ENCODE peak calls at places on chromosomes 12 and 14, in ten cellular contexts. K is uterus; C is activated CD4-positive, alpha-beta T cell treated with anti-CD3 and anti-CD28 coated beads, Interleukin-2, amount 50 U/mL, for 1 hour; A is T1000; S is CD8-positive, alpha-beta T cell; M is activated T-helper 1 cell treated with anti-CD3 and anti-CD28 coated beads, Interleukin-12 subunit alpha, Interleukin-12 subunit beta, Interleukin-2, Interleukin-4 antibody, amounts not matched to agents 30 ng/mL and 10 ng/mL and 1 ng/mL, durations not matched to agents 14 hours and 24 hours and 36 hours; V is hypothalamus; N is cerebellar nuclear complex; Z is anterior cingulate cortex; P is LHCN-M2. E is an unnamed sample.

GRCh38 chr12:34400423-34400881 is 378.2 kb downstream of the ALG10 start:
- DNase-seq in K (peak), C (no peak), A (no peak), S (no peak), M (no peak), V (no peak), N (no peak), Z (no peak), P (no peak), E (no peak)

GRCh38 chr14:104119119-104119699 is 19.2 kb upstream of the KIF26A start:
- DNase-seq in K (no peak), C (no peak), A (no peak), S (no peak), M (no peak), V (no peak), N (no peak), Z (no peak), P (no peak), E (no peak)

GRCh38 chr12:113203852-113204760 is 17.2 kb upstream of the TPCN1 start:
- DNase-seq in K (no peak), C (no peak), A (no peak), S (no peak), M (no peak), V (no peak), N (no peak), Z (no peak), P (no peak), E (no peak)

GRCh38 chr12:8078400-8078799 is 3.7 kb upstream of the NECAP1 start:
- DNase-seq in K (no peak), C (peak), A (no peak), S (peak), M (peak), V (no peak), N (no peak), Z (no peak), P (peak), E (peak)

GRCh38 chr12:3364226-3364625 is 126.8 kb upstream of the PRMT8 start:
- DNase-seq in K (no peak), C (no peak), A (no peak), S (no peak), M (no peak), V (no peak), N (no peak), Z (no peak), P (no peak), E (no peak)

GRCh38 chr12:94458882-94459772 is 540 bp downstream of the CEP83 start:
- DNase-seq in K (no peak), C (no peak), A (no peak), S (no peak), M (no peak), V (no peak), N (no peak), Z (no peak), P (no peak), E (no peak)

GRCh38 chr12:80815351-80815750 is 98.6 kb downstream of the MYF5 start:
- DNase-seq in K (no peak), C (no peak), A (no peak), S (no peak), M (no peak), V (no peak), N (no peak), Z (no peak), P (no peak), E (no peak)

GRCh38 chr14:60350366-60350720 is 101.3 kb downstream of the PPM1A start:
- DNase-seq in K (no peak), C (no peak), A (no peak), S (no peak), M (no peak), V (no peak), N (no peak), Z (no peak), P (peak), E (no peak)

GRCh38 chr14:35858521-35859209 is 32.5 kb downstream of the BRMS1L start:
- DNase-seq in K (no peak), C (no peak), A (no peak), S (no peak), M (no peak), V (no peak), N (no peak), Z (no peak), P (peak), E (no peak)

GRCh38 chr14:82359201-82359600 is 825.5 kb upstream of the SEL1L start:
- DNase-seq in K (no peak), C (no peak), A (no peak), S (no peak), M (no peak), V (no peak), N (no peak), Z (no peak), P (no peak), E (no peak)

GRCh38 chr12:32768518-32768917 is 12.8 kb upstream of the YARS2 start:
- DNase-seq in K (no peak), C (no peak), A (no peak), S (no peak), M (no peak), V (no peak), N (no peak), Z (no peak), P (no peak), E (no peak)

GRCh38 chr14:52951730-52952481 is 1.1 kb upstream of the FERMT2 start:
- DNase-seq in K (peak), C (no peak), A (peak), S (no peak), M (no peak), V (no peak), N (peak), Z (peak), P (peak), E (no peak)

GRCh38 chr14:71487941-71488340 is 444.3 kb upstream of the RGS6 start:
- DNase-seq in K (no peak), C (no peak), A (no peak), S (no peak), M (no peak), V (no peak), N (no peak), Z (no peak), P (peak), E (no peak)

GRCh38 chr12:72570601-72571000 is 298.4 kb downstream of the TRHDE start:
- DNase-seq in K (no peak), C (no peak), A (no peak), S (no peak), M (no peak), V (no peak), N (no peak), Z (no peak), P (no peak), E (no peak)

GRCh38 chr14:41607119-41607785 is 576 bp downstream of the LRFN5 start:
- DNase-seq in K (no peak), C (no peak), A (peak), S (no peak), M (no peak), V (no peak), N (no peak), Z (no peak), P (no peak), E (no peak)

GRCh38 chr12:44873898-44874297 is 2.2 kb downstream of the NELL2 start:
- DNase-seq in K (no peak), C (no peak), A (no peak), S (no peak), M (no peak), V (no peak), N (peak), Z (no peak), P (peak), E (no peak)

GRCh38 chr12:33671676-33672075 is 232.1 kb upstream of the SYT10 start:
- DNase-seq in K (no peak), C (no peak), A (no peak), S (no peak), M (no peak), V (no peak), N (no peak), Z (no peak), P (no peak), E (no peak)

GRCh38 chr12:80493466-80493865 is 49.4 kb downstream of the PTPRQ start:
- DNase-seq in K (no peak), C (no peak), A (no peak), S (no peak), M (no peak), V (no peak), N (no peak), Z (no peak), P (no peak), E (no peak)

GRCh38 chr14:61452452-61452851 is 131.1 kb downstream of the PRKCH start:
- DNase-seq in K (no peak), C (peak), A (no peak), S (peak), M (peak), V (no peak), N (no peak), Z (no peak), P (no peak), E (no peak)

GRCh38 chr14:61569783-61570182 is 125.5 kb upstream of the HIF1A start:
- DNase-seq in K (no peak), C (peak), A (peak), S (peak), M (peak), V (no peak), N (no peak), Z (no peak), P (peak), E (no peak)

GRCh38 chr14:24875203-24875840 is 174.6 kb downstream of the STXBP6 start:
- DNase-seq in K (no peak), C (no peak), A (no peak), S (no peak), M (no peak), V (no peak), N (no peak), Z (no peak), P (no peak), E (no peak)

GRCh38 chr14:51652168-51653095 is 722 bp downstream of the FRMD6 start:
- DNase-seq in K (peak), C (no peak), A (no peak), S (peak), M (no peak), V (no peak), N (peak), Z (no peak), P (no peak), E (peak)

GRCh38 chr14:51534623-51535022 is 117.1 kb upstream of the FRMD6 start:
- DNase-seq in K (no peak), C (no peak), A (no peak), S (no peak), M (no peak), V (no peak), N (no peak), Z (no peak), P (peak), E (no peak)

GRCh38 chr12:4036872-4037271 is 163.7 kb upstream of the PARP11 start:
- DNase-seq in K (no peak), C (no peak), A (no peak), S (no peak), M (no peak), V (no peak), N (no peak), Z (no peak), P (no peak), E (no peak)

GRCh38 chr14:74980746-74981661 is 21.7 kb upstream of the EIF2B2 start:
- DNase-seq in K (no peak), C (no peak), A (no peak), S (no peak), M (no peak), V (no peak), N (no peak), Z (no peak), P (peak), E (no peak)

GRCh38 chr14:51396222-51396815 is 156.3 kb downstream of the TMX1 start:
- DNase-seq in K (peak), C (no peak), A (peak), S (no peak), M (no peak), V (no peak), N (no peak), Z (no peak), P (peak), E (no peak)

GRCh38 chr12:80937391-80938238 is at the start of gene LIN7A:
- DNase-seq in K (peak), C (no peak), A (peak), S (no peak), M (no peak), V (no peak), N (peak), Z (peak), P (peak), E (no peak)

E was measured in T-helper 9 cell.